ENCODE peak calls at places on chromosomes 7 and 10, in six cellular contexts. O, E, S, X, B and K are unnamed samples.

GRCh38 chr7:64849250-64849923 is 53.7 kb upstream of the ZNF273 start:
- DNase-seq in S (no peak), B (no peak), X (no peak), E (no peak), O (no peak), K (no peak)

GRCh38 chr7:116977172-116977571 is 23.9 kb downstream of the ST7 start:
- DNase-seq in O (no peak), S (no peak), X (no peak), B (no peak), E (no peak), K (no peak)

GRCh38 chr7:6160191-6160623 is 112.2 kb downstream of the CYTH3 start:
- DNase-seq in O (no peak), E (no peak), S (no peak), B (no peak), X (peak; percentile 31), K (no peak)

GRCh38 chr10:88347597-88348304 is 235.4 kb downstream of the RNLS start:
- DNase-seq in B (no peak), O (no peak), E (no peak), S (no peak), X (no peak), K (no peak)

GRCh38 chr10:4658777-4659176 is 167.2 kb upstream of the AKR1E2 start:
- DNase-seq in S (no peak), B (no peak), X (no peak), E (no peak), O (no peak), K (no peak)

GRCh38 chr7:105352018-105352612 is 36.6 kb downstream of the SRPK2 start:
- DNase-seq in E (peak; percentile 96), O (peak; percentile 74), S (peak; percentile 7), X (peak; percentile 69), B (peak; percentile 38), K (peak; percentile 83)

GRCh38 chr7:35878356-35878755 is 77.5 kb downstream of the SEPTIN7 start:
- DNase-seq in S (no peak), O (no peak), X (no peak), E (no peak), B (no peak), K (no peak)

GRCh38 chr10:102186128-102186527 is 33.9 kb downstream of the NOLC1 start:
- DNase-seq in E (no peak), B (no peak), X (no peak), S (no peak), O (no peak), K (no peak)

GRCh38 chr10:69359089-69360025 is 57.4 kb downstream of the TACR2 start:
- DNase-seq in X (no peak), O (no peak), S (peak; percentile 35), B (peak; percentile 24), E (peak; percentile 56), K (no peak)